ENCODE peak calls at places on chromosomes 13 and 19, in nine cellular contexts. E is ovary, S is esophagus squamous epithelium, C is suprapubic skin, R is HCT116, O is Peyer's patch, N is A549, X is heart left ventricle, M is adrenal gland. D is an unnamed sample.

GRCh38 chr19:30686252-30686762 is 314.1 kb downstream of the ZNF536 start:
- DNase-seq in M (no peak), S (no peak), E (peak), O (no peak), R (no peak), N (no peak), X (no peak), C (peak), D (no peak)

GRCh38 chr13:39765801-39766463 is 110.5 kb downstream of the COG6 start:
- DNase-seq in M (no peak), R (no peak), N (peak), C (no peak), O (peak), X (peak), S (no peak), E (peak), D (peak)

GRCh38 chr13:59112375-59112774 is 1051.4 kb downstream of the DIAPH3 start:
- DNase-seq in E (no peak), S (no peak), R (no peak), X (no peak), M (peak), N (peak), O (no peak), C (no peak), D (no peak)

GRCh38 chr13:65855276-65855675 is 1374.9 kb downstream of the PCDH9 start:
- DNase-seq in C (no peak), X (no peak), O (no peak), R (no peak), S (no peak), M (no peak), E (no peak), N (no peak), D (no peak)

GRCh38 chr19:42497492-42498226 is 30.6 kb downstream of the CEACAM1 start:
- DNase-seq in C (no peak), E (no peak), M (no peak), S (no peak), R (no peak), X (no peak), O (peak), N (peak), D (no peak)

GRCh38 chr13:69793803-69794453 is 313.7 kb upstream of the ATXN8OS start:
- DNase-seq in C (no peak), R (no peak), X (no peak), M (no peak), O (no peak), N (no peak), E (no peak), S (no peak), D (no peak)

GRCh38 chr13:75635101-75635620 is 969 bp upstream of the LMO7 start:
- DNase-seq in E (no peak), N (no peak), M (no peak), S (no peak), X (peak), R (no peak), O (peak), C (no peak), D (no peak)

GRCh38 chr19:7597689-7598088 is 2.0 kb downstream of the CAMSAP3 start:
- DNase-seq in C (no peak), X (no peak), R (no peak), E (no peak), S (no peak), N (peak), O (no peak), M (no peak), D (no peak)

GRCh38 chr13:108060111-108060510 is 155.2 kb downstream of the LIG4 start:
- DNase-seq in N (no peak), E (no peak), M (no peak), O (no peak), C (no peak), X (no peak), R (no peak), S (no peak), D (no peak)

GRCh38 chr13:77384999-77385398 is 58.1 kb upstream of the MYCBP2 start:
- DNase-seq in X (no peak), N (no peak), M (no peak), C (no peak), E (no peak), R (no peak), O (no peak), S (no peak), D (no peak)

GRCh38 chr13:46905249-46905648 is 8.4 kb upstream of the HTR2A start:
- DNase-seq in C (no peak), X (no peak), O (no peak), S (no peak), E (no peak), R (no peak), N (peak), M (no peak), D (no peak)

GRCh38 chr13:31846182-31846938 is 107.0 kb downstream of the RXFP2 start:
- DNase-seq in N (peak), O (peak), X (peak), C (peak), M (peak), E (peak), R (peak), S (peak), D (peak)

GRCh38 chr19:43743059-43743458 is 11.7 kb downstream of the SMG9 start:
- DNase-seq in N (no peak), C (no peak), O (no peak), X (no peak), S (no peak), R (no peak), E (no peak), M (no peak), D (no peak)

GRCh38 chr13:67277581-67277980 is 47.4 kb upstream of the PCDH9 start:
- DNase-seq in E (no peak), S (no peak), M (no peak), C (no peak), R (no peak), O (no peak), X (no peak), N (no peak), D (no peak)

GRCh38 chr13:30334663-30335386 is 27.5 kb upstream of the KATNAL1 start:
- DNase-seq in X (no peak), M (no peak), S (no peak), C (no peak), R (peak), E (no peak), O (no peak), N (peak), D (peak)

GRCh38 chr13:108121406-108121805 is 93.9 kb downstream of the LIG4 start:
- DNase-seq in M (no peak), E (no peak), C (no peak), R (no peak), S (no peak), N (no peak), O (no peak), X (no peak), D (no peak)

GRCh38 chr19:17555929-17556813 is 722 bp downstream of the COLGALT1 start:
- DNase-seq in C (no peak), O (peak), R (no peak), X (peak), N (peak), S (no peak), E (peak), M (peak), D (peak)

GRCh38 chr19:38265213-38265861 is 964 bp downstream of the SPINT2 start:
- DNase-seq in N (peak), E (no peak), O (peak), M (no peak), R (no peak), S (no peak), C (no peak), X (no peak), D (peak)

DNA sequence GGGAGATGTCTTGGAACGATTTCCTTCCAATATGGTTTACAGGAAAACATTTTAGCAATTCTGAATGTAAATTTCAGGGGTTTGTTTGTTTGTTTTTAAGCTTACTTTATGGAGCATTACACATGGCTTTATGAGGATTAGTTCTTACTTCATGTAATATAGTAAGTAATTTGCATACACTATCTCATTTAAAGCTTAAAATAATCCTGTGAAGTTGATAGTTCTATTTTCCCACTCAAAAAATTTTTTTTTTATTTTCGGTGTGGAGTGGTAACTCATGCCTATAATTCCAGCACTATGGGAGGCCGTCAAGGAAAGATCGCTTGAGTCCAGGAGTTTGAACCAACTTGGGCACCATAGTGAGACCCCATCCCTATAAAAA is 19.0 kb upstream of the KPNA3 start:
- DNase-seq in M (no peak), N (no peak), R (no peak), X (no peak), O (no peak), E (no peak), C (no peak), S (no peak), D (no peak)
- TF ChIP-seq POLR2A in M (no peak), N (no peak), R (no peak), X (no peak), O (no peak), E (no peak), C (no peak), S (no peak), D (no peak)

GRCh38 chr19:40347476-40348124 is 597 bp downstream of the C19orf47 start:
- DNase-seq in O (no peak), N (no peak), X (no peak), S (no peak), R (no peak), M (no peak), E (no peak), C (no peak), D (no peak)

GRCh38 chr19:40344422-40344821 is 3.8 kb downstream of the C19orf47 start:
- DNase-seq in E (no peak), X (no peak), N (no peak), M (no peak), S (no peak), O (no peak), R (no peak), C (no peak), D (no peak)

GRCh38 chr19:40339018-40339728 is 9.0 kb downstream of the C19orf47 start:
- DNase-seq in M (no peak), E (no peak), X (no peak), N (no peak), O (no peak), C (no peak), R (no peak), S (no peak), D (no peak)

GRCh38 chr19:40341601-40342482 is 6.4 kb downstream of the C19orf47 start:
- DNase-seq in O (no peak), M (peak), R (no peak), E (no peak), C (no peak), N (no peak), S (no peak), X (peak), D (peak)

GRCh38 chr19:40342644-40343311 is 5.4 kb downstream of the C19orf47 start:
- DNase-seq in R (no peak), E (no peak), M (no peak), X (no peak), O (no peak), N (no peak), C (no peak), S (no peak), D (no peak)
- H3K27ac ChIP-seq in R (no peak), E (no peak), M (peak), X (peak), O (no peak), N (no peak), C (peak), S (no peak), D (peak)

DNA sequence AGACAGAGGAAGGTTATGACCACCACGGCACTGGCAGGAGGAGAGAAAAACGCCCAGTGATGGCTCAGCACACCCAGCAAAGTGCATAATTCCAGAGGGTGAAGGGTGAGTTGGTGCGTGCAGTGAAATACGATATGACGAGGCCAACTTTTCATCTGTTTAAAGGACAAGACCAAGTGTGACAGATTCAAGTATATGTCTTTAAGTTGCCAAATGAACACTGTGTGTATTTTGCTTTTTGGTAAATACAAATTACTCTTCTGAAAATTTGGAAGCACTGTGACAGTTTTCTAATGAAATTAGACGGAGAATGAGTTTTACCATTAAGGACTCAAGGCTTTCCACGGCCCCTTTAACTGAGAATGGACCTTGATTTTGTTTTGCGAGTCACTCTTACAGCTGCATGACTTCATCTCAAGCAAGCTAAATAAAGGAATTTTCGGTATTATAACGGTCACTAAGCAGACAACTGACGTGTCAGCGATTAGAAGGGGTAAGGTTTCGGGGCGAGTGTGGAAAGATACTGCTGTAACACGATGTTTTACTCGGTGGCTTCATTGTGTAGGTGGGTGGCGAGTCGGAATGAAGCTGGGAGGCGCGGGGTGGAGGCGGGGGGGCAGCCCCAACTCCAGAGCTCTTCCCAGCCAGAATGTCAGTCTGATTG is 22.8 kb downstream of the COL4A2 start:
- DNase-seq in R (no peak), N (no peak), M (peak), E (no peak), O (no peak), C (no peak), S (no peak), X (no peak), D (no peak)
- H3K4me3 ChIP-seq in R (no peak), N (no peak), M (no peak), E (no peak), O (peak), C (no peak), S (peak), X (no peak), D (no peak)

GRCh38 chr19:57803594-57804325 is 11.0 kb downstream of the ZNF552 start:
- DNase-seq in C (peak), O (peak), X (no peak), M (no peak), E (no peak), S (no peak), R (peak), N (no peak), D (no peak)
- TF ChIP-seq POLR2A in C (no peak), O (no peak), X (no peak), M (no peak), E (no peak), S (no peak), R (no peak), N (no peak), D (no peak)

D was measured in testis.